ENCODE peak calls at places on chromosomes 12 and 14, in seven cellular contexts. Z, B, J, N, D, U and E are unnamed samples.
A peak's percentile ranks its signal among the peaks of the same experiment; 100 is the strongest.

GRCh38 chr12:1799882-1800645 is 20.3 kb upstream of the LRTM2 start:
- DNase-seq in Z (no peak), B (no peak), J (no peak), N (no peak), D (no peak), U (no peak), E (no peak)

GRCh38 chr12:103948746-103949406 is 16.8 kb upstream of the TDG start:
- DNase-seq in Z (no peak), B (no peak), J (no peak), N (no peak), D (no peak), U (no peak), E (no peak)

GRCh38 chr14:72643317-72643801 is 250.5 kb downstream of the DPF3 start:
- DNase-seq in Z (peak; percentile 96), B (no peak), J (no peak), N (no peak), D (peak; percentile 69), U (peak; percentile 95), E (peak; percentile 96)

GRCh38 chr12:28424965-28425364 is 234.7 kb downstream of the CCDC91 start:
- DNase-seq in Z (no peak), B (peak; percentile 41), J (no peak), N (no peak), D (no peak), U (peak; percentile 95), E (peak; percentile 45)

GRCh38 chr14:51394391-51394790 is 154.3 kb downstream of the TMX1 start:
- DNase-seq in Z (no peak), B (no peak), J (no peak), N (no peak), D (no peak), U (peak; percentile 19), E (peak; percentile 95)

GRCh38 chr14:68794130-68794855 is 1.4 kb upstream of the ZFP36L1 start:
- DNase-seq in Z (peak; percentile 86), B (peak; percentile 85), J (peak; percentile 78), N (peak; percentile 86), D (peak; percentile 86), U (peak; percentile 96), E (peak; percentile 99)

GRCh38 chr14:93090826-93091583 is 24.7 kb downstream of the ITPK1 start:
- DNase-seq in Z (no peak), B (no peak), J (no peak), N (no peak), D (no peak), U (peak; percentile 57), E (peak; percentile 24)

GRCh38 chr12:108248011-108248410 is 91.1 kb downstream of the CMKLR1 start:
- DNase-seq in Z (no peak), B (no peak), J (no peak), N (no peak), D (no peak), U (no peak), E (no peak)

GRCh38 chr12:66449531-66449930 is 147.2 kb downstream of the HELB start:
- DNase-seq in Z (peak; percentile 90), B (no peak), J (no peak), N (no peak), D (no peak), U (no peak), E (no peak)

DNA sequence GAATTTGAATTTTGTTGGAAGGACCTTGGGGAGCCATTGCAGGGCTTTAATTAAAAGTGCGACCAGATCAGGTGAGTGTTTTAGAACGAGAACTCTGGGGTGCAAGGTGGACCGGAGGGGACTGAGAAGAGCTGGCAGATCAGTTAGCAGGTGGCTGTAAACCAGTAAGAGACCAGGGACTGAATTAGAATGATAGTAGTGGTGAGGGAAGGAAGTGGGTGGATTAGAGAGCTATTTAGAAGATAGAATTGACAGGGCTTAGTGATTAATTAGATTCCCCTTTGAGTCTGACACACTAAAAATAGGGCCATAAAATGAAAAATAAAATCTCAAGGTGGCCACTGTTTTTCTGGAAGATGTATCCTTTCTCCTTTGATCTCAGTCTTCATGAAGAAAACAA is 44.8 kb downstream of the PLXNC1 start:
- DNase-seq in Z (no peak), B (no peak), J (no peak), N (no peak), D (no peak), U (no peak), E (no peak)
- H3K4me3 ChIP-seq in Z (no peak overlapping the region), B (no peak overlapping the region), J (no peak overlapping the region), N (no peak overlapping the region), D (no peak overlapping the region), U (no peak overlapping the region), E (no peak overlapping the region)

GRCh38 chr12:31491395-31491794 is 99.5 kb downstream of the DENND5B start:
- DNase-seq in Z (no peak), B (no peak), J (no peak), N (no peak), D (no peak), U (no peak), E (no peak)

GRCh38 chr12:31492599-31493196 is 98.2 kb downstream of the DENND5B start:
- DNase-seq in Z (no peak), B (no peak), J (no peak), N (no peak), D (no peak), U (no peak), E (no peak)

GRCh38 chr12:31488737-31489338 is 102.1 kb downstream of the DENND5B start:
- DNase-seq in Z (no peak), B (no peak), J (no peak), N (no peak), D (no peak), U (no peak), E (no peak)

GRCh38 chr12:31494455-31494854 is 96.5 kb downstream of the DENND5B start:
- DNase-seq in Z (no peak), B (no peak), J (no peak), N (no peak), D (no peak), U (no peak), E (no peak)

DNA sequence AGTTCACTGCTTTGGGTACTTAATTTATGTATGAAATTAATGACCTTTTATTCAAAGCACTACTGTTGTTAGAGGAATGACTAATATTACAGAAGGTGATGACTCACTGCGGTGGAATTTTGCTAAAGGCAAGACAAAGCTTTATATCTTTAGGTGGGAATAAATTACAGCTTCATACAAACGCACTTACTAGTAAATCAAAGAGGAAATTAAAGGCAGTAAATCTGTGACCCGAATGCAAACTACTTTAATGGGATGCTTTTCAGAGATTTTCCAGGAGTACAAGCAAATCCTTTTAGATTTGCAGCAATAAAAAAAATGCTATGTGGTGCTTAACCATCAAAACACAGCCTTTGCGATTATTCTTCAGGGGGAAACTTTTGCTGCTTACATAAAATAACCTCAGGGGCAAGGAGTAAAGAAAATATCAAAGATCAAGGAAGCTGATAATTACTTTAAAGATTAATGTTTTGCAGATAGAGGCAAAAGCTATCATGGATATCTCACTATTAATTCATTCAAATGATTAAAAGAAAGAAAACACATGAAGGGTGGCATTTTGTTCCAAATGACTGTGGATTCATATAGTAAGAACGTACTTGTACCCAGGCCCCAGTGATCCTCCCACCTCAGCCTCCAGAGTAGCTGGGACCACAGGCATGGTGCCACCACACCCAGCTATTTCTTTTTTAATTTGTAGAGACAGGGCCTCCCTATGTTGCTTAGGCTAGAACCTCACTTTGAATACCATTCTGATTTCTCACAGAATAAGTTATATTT is 98.9 kb downstream of the DENND5B start:
- DNase-seq in Z (peak; percentile 84), B (no peak), J (no peak), N (no peak), D (peak; percentile 77), U (peak; percentile 83), E (peak; percentile 80)
- H3K4me3 ChIP-seq in Z (no peak overlapping the region), B (no peak overlapping the region), J (no peak overlapping the region), N (no peak overlapping the region), D (no peak overlapping the region), U (no peak overlapping the region), E (no peak overlapping the region)

GRCh38 chr14:21553266-21553665 is 26.6 kb downstream of the OR10G3 start:
- DNase-seq in Z (no peak), B (no peak), J (no peak), N (no peak), D (no peak), U (no peak), E (no peak)

GRCh38 chr14:21556378-21557083 is 23.3 kb downstream of the OR10G3 start:
- DNase-seq in Z (no peak), B (no peak), J (no peak), N (no peak), D (no peak), U (no peak), E (no peak)

GRCh38 chr14:21558703-21559063 is 21.2 kb downstream of the OR10G3 start:
- DNase-seq in Z (no peak), B (no peak), J (no peak), N (no peak), D (no peak), U (no peak), E (no peak)

GRCh38 chr14:21557084-21557901 is 22.6 kb downstream of the OR10G3 start:
- DNase-seq in Z (peak; percentile 65), B (peak; percentile 79), J (peak; percentile 80), N (peak; percentile 56), D (peak; percentile 92), U (peak; percentile 92), E (peak; percentile 85)
- H3K4me3 ChIP-seq in Z (peak overlapping the region; percentile 42), B (peak overlapping the region; percentile 31), J (peak overlapping the region; percentile 49), N (peak overlapping the region; percentile 10), D (peak overlapping the region; percentile 36), U (peak overlapping the region; percentile 25), E (peak overlapping the region; percentile 48)

GRCh38 chr14:65279958-65280357 is 132.6 kb upstream of the FUT8 start:
- DNase-seq in Z (no peak), B (no peak), J (no peak), N (no peak), D (no peak), U (no peak), E (no peak)

GRCh38 chr14:65279510-65279909 is 133.0 kb upstream of the FUT8 start:
- DNase-seq in Z (no peak), B (no peak), J (no peak), N (no peak), D (no peak), U (no peak), E (no peak)

GRCh38 chr14:65282909-65283253 is 129.6 kb upstream of the FUT8 start:
- DNase-seq in Z (no peak), B (no peak), J (no peak), N (no peak), D (no peak), U (no peak), E (no peak)

GRCh38 chr14:65280653-65281052 is 131.9 kb upstream of the FUT8 start:
- DNase-seq in Z (no peak), B (no peak), J (no peak), N (no peak), D (no peak), U (no peak), E (no peak)

DNA sequence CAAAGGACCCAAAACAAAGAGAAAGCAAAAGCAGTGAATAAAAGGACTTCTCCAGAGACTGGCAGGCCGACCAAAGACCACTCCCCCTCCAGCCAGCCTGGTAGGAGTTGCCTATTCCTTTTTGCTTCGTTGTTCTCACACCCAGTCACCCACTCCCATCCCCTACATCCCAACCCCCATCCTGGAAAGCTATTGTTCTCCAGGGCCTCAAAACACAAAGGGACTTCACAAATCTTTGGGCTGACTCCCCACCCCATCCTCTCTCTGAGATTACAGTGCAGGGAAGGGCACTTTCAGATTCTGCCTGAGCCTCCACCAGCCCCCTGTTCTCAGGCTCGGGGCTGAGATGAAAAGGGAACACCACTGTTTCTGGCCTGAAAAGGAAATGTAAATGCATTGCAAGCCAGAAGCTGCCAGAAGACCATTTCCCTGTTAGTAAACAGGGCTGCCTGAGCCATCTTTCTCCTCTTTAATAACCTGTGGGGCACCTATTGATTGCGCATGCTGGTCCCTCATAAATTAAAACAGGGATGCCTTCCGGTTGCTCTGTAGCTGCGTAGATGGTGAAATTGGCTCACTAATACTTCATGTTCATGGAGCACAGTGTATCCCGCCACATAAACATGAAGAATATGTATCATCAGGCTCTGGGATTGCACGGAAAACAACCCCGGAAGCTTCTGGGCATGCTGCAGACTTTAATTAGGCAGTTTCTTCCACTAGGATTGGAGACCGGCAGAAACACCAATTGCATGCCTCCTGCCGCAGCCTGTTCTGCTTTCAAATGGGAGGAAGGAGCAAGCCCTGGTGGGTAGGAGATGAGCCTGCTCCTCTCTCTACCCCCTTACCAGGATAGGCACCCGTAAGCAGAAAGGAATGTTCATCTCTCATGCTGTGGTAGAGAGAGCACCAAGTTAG is 130.3 kb upstream of the FUT8 start:
- DNase-seq in Z (peak; percentile 57), B (no peak), J (peak; percentile 71), N (no peak), D (no peak), U (peak; percentile 65), E (peak; percentile 93)
- H3K4me3 ChIP-seq in Z (no peak overlapping the region), B (peak overlapping the region; percentile 29), J (peak overlapping the region; percentile 32), N (peak overlapping the region; percentile 32), D (no peak overlapping the region), U (no peak overlapping the region), E (peak overlapping the region; percentile 38)